ENCODE peak calls at places on chromosome 5, in nine cellular contexts. P is NB4, K is A549, L is ovary, D is K562, F is tibial nerve, S is transverse colon, X is Peyer's patch, G is lower leg skin. W is an unnamed sample.

GRCh38 chr5:54480296-54480695 is 24.8 kb downstream of the HSPB3 start:
- DNase-seq in X (no peak), P (no peak), D (no peak), K (no peak), G (no peak), F (no peak), S (no peak), L (no peak), W (no peak)

GRCh38 chr5:180399931-180400330 is 46.8 kb upstream of the GFPT2 start:
- DNase-seq in S (no peak), P (no peak), F (no peak), L (no peak), D (no peak), K (no peak), G (no peak), X (no peak), W (no peak)

GRCh38 chr5:113163328-113163727 is 186.7 kb downstream of the DCP2 start:
- DNase-seq in L (no peak), S (no peak), K (no peak), D (no peak), P (no peak), F (no peak), G (no peak), X (no peak), W (no peak)

GRCh38 chr5:90558344-90559192 is at the start of gene ADGRV1:
- DNase-seq in K (peak), X (peak), F (peak), G (no peak), D (peak), S (peak), P (no peak), L (peak), W (no peak)

GRCh38 chr5:80031109-80031508 is 4.0 kb upstream of the THBS4 start:
- DNase-seq in D (no peak), S (no peak), X (no peak), K (no peak), L (no peak), G (no peak), F (no peak), P (no peak), W (no peak)

GRCh38 chr5:141654298-141654697 is 3.1 kb upstream of the FCHSD1 start:
- DNase-seq in P (no peak), L (no peak), D (no peak), X (no peak), F (no peak), G (no peak), S (no peak), K (no peak), W (no peak)

GRCh38 chr5:117286813-117287212 is 712.2 kb upstream of the SEMA6A start:
- DNase-seq in P (no peak), G (no peak), D (no peak), K (no peak), L (no peak), S (no peak), X (no peak), F (no peak), W (no peak)

GRCh38 chr5:37774912-37775483 is 64.8 kb downstream of the GDNF start:
- DNase-seq in G (no peak), X (no peak), S (no peak), K (peak), D (peak), P (peak), F (no peak), L (no peak), W (no peak)

GRCh38 chr5:51598026-51598425 is 214.8 kb downstream of the ISL1 start:
- DNase-seq in L (no peak), X (no peak), K (no peak), P (no peak), G (no peak), D (no peak), S (no peak), F (no peak), W (no peak)

GRCh38 chr5:66209350-66209749 is 65.2 kb downstream of the SREK1 start:
- DNase-seq in D (peak), L (no peak), X (no peak), S (no peak), P (no peak), F (no peak), K (peak), G (no peak), W (no peak)

GRCh38 chr5:118111956-118112355 is 876.4 kb downstream of the DTWD2 start:
- DNase-seq in L (no peak), D (no peak), S (no peak), P (no peak), G (no peak), K (no peak), F (no peak), X (no peak), W (no peak)

GRCh38 chr5:75089137-75089536 is 36.8 kb upstream of the GCNT4 start:
- DNase-seq in P (no peak), K (no peak), G (no peak), X (no peak), L (no peak), S (no peak), D (no peak), F (no peak), W (no peak)

GRCh38 chr5:52734557-52734956 is 53.2 kb upstream of the ITGA1 start:
- DNase-seq in P (no peak), X (no peak), S (no peak), K (no peak), G (no peak), L (no peak), F (no peak), D (no peak), W (no peak)

GRCh38 chr5:163964650-163965049 is 459.2 kb downstream of the MAT2B start:
- DNase-seq in S (no peak), G (no peak), X (no peak), K (no peak), D (no peak), L (no peak), P (peak), F (no peak), W (no peak)

GRCh38 chr5:113807384-113808053 is 294.0 kb downstream of the YTHDC2 start:
- DNase-seq in K (no peak), P (no peak), D (no peak), L (peak), X (no peak), S (no peak), F (no peak), G (no peak), W (no peak)

GRCh38 chr5:138230261-138230660 is 17.1 kb upstream of the CDC23 start:
- DNase-seq in K (peak), D (no peak), G (no peak), X (no peak), F (no peak), P (no peak), S (no peak), L (no peak), W (no peak)

DNA sequence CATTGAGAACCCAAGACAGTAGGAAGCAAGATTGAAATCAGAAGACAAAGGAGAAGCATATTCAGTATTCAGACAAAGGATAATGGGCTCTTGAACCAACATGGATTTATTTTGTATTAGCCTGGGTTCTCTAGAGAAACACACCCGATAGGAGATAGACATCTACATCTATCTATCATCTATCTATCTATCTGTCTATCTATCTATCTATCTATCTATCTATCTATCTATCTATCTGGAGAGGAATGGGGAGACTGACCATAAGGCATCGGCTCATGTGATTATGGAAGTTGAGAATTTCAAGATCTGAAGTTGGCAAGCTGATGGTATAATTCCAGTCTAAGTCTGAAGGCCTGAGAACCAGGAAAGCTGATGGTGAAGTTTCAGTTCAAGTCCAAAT is 13.4 kb downstream of the COX7C start:
- DNase-seq in F (no peak), L (no peak), G (no peak), D (no peak), X (no peak), P (no peak), S (no peak), K (no peak), W (no peak)
- TF ChIP-seq POLR2A in F (no peak), L (no peak), G (no peak), D (no peak), X (no peak), P (no peak), S (no peak), K (no peak), W (no peak)

GRCh38 chr5:63963080-63963735 is 963 bp upstream of the HTR1A start:
- DNase-seq in K (peak), G (no peak), D (peak), L (peak), P (peak), F (peak), S (peak), X (no peak), W (no peak)
- TF ChIP-seq CTCF in K (peak), G (no peak), D (peak), L (peak), P (peak), F (peak), S (peak), X (no peak), W (no peak)

DNA sequence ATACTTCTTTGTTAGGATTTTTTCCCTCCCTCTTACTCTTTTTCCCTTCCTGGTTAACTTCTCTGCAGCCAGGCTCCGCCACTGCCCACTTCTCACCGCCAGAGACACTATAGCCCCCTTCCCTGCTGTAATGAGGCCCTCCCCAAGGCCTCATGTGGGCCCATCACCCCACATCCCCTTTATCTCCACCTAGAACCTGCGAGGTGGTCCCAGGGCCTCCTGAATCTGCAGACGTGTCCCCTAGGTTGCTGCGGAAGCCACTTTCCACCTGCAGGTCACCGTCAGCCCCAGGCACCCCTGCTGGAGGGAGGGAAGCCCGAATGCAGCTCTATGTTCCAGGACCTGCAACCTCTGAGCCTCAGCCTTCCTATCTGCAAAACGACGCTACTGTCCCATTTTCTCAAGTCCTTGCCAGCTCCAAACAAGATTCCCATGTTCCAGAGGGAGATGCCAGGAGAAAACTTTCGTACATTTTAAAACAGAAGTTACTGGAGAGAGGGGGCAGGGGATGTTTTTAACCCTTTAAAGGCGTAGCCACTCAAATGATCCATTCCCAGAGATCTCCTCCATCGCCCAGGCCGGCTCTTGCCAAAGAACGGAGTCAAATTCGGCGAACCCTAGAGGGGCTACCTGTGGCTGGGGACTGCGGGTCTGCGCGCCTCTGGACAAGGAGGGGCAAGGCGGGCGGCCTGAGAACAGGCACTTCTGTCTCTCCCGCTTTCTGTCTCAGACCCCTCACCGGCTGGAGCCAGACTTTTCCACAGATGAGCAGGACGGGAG is 929 bp downstream of the SH3PXD2B start:
- DNase-seq in P (peak), S (peak), X (no peak), L (peak), D (no peak), F (no peak), K (peak), G (no peak), W (peak)
- H3K4me3 ChIP-seq in P (peak), S (peak), X (peak), L (peak), D (peak), F (peak), K (peak), G (peak), W (peak)

GRCh38 chr5:173781826-173782670 is 106.1 kb upstream of the CPEB4 start:
- DNase-seq in G (peak), S (peak), X (peak), L (peak), P (peak), K (peak), F (peak), D (peak), W (peak)
- TF ChIP-seq POLR2A in G (no peak), S (no peak), X (no peak), L (no peak), P (no peak), K (peak), F (no peak), D (no peak), W (no peak)

GRCh38 chr5:109080481-109080880 is 329.3 kb downstream of the PJA2 start:
- DNase-seq in G (no peak), S (no peak), P (no peak), D (no peak), X (no peak), K (no peak), F (no peak), L (no peak), W (no peak)
- TF ChIP-seq CTCF in G (no peak), S (no peak), P (no peak), D (no peak), X (no peak), K (no peak), F (no peak), L (no peak), W (no peak)

GRCh38 chr5:172106511-172107356 is 81.3 kb downstream of the STK10 start:
- DNase-seq in P (peak), X (peak), K (peak), F (peak), L (peak), S (peak), D (peak), G (no peak), W (no peak)
- H3K4me3 ChIP-seq in P (no peak), X (no peak), K (peak), F (peak), L (no peak), S (no peak), D (no peak), G (no peak), W (peak)

GRCh38 chr5:36162810-36163486 is 11.0 kb downstream of the SKP2 start:
- DNase-seq in X (no peak), G (no peak), K (no peak), F (no peak), L (no peak), D (no peak), P (no peak), S (no peak), W (no peak)
- TF ChIP-seq POLR2A in X (no peak), G (no peak), K (no peak), F (no peak), L (no peak), D (no peak), P (no peak), S (no peak), W (no peak)

GRCh38 chr5:88141695-88141979 is 127.0 kb downstream of the TMEM161B start:
- DNase-seq in G (no peak), S (no peak), P (no peak), F (no peak), D (no peak), X (no peak), L (no peak), K (no peak), W (no peak)
- TF ChIP-seq CTCF in G (no peak), S (no peak), P (no peak), F (no peak), D (no peak), X (no peak), L (no peak), K (no peak), W (no peak)

GRCh38 chr5:139296198-139296597 is 2.7 kb downstream of the MATR3 start:
- DNase-seq in G (no peak), F (no peak), L (no peak), P (no peak), S (no peak), X (no peak), D (no peak), K (no peak), W (no peak)
- H3K4me3 ChIP-seq in G (no peak), F (no peak), L (no peak), P (peak), S (no peak), X (no peak), D (peak), K (peak), W (peak)

GRCh38 chr5:177006265-177006972 is at the start of gene UIMC1:
- DNase-seq in D (peak), K (peak), L (peak), S (peak), X (peak), P (peak), F (peak), G (peak), W (peak)
- TF ChIP-seq POLR2A in D (peak), K (peak), L (peak), S (peak), X (no peak), P (peak), F (peak), G (no peak), W (no peak)